ENCODE peak calls at places on chromosomes 1 and 21, in six cellular contexts. Z is K562, S is NB4, U is A549, J is GM12878, A is HepG2. D is an unnamed sample.

GRCh38 chr1:113388621-113389355 is 1.5 kb upstream of the MAGI3 start:
- DNase-seq in Z (peak), S (peak), U (peak), J (no peak), A (peak), D (peak)

GRCh38 chr1:201731142-201731541 is 97.8 kb upstream of the IPO9 start:
- DNase-seq in Z (no peak), S (no peak), U (no peak), J (no peak), A (no peak), D (no peak)

GRCh38 chr1:119367332-119368124 is 1.1 kb upstream of the HAO2 start:
- DNase-seq in Z (peak), S (peak), U (peak), J (no peak), A (peak), D (peak)

GRCh38 chr1:176744142-176744541 is 281.2 kb downstream of the PAPPA2 start:
- DNase-seq in Z (no peak), S (no peak), U (no peak), J (no peak), A (no peak), D (no peak)

GRCh38 chr1:36580524-36580923 is 97.8 kb upstream of the CSF3R start:
- DNase-seq in Z (no peak), S (no peak), U (no peak), J (no peak), A (no peak), D (no peak)

GRCh38 chr1:226553594-226554279 is 5.2 kb downstream of the STUM start:
- DNase-seq in Z (peak), S (no peak), U (no peak), J (no peak), A (no peak), D (no peak)

GRCh38 chr1:93614550-93615200 is 67.0 kb downstream of the BCAR3 start:
- DNase-seq in Z (no peak), S (no peak), U (no peak), J (no peak), A (peak), D (no peak)

GRCh38 chr1:68570859-68571258 is 74.0 kb upstream of the DEPDC1 start:
- DNase-seq in Z (no peak), S (no peak), U (no peak), J (no peak), A (no peak), D (peak)

GRCh38 chr1:234603221-234604204 is 6.5 kb downstream of the IRF2BP2 start:
- DNase-seq in Z (no peak), S (peak), U (no peak), J (no peak), A (peak), D (peak)

GRCh38 chr1:89607156-89607555 is 25.8 kb upstream of the LRRC8C start:
- DNase-seq in Z (no peak), S (no peak), U (no peak), J (no peak), A (no peak), D (no peak)

GRCh38 chr1:8374356-8374755 is 56.4 kb downstream of the SLC45A1 start:
- DNase-seq in Z (no peak), S (no peak), U (no peak), J (no peak), A (no peak), D (no peak)

GRCh38 chr1:203769505-203770343 is 4.7 kb downstream of the LAX1 start:
- DNase-seq in Z (no peak), S (peak), U (peak), J (no peak), A (peak), D (peak)

GRCh38 chr1:46804027-46804889 is 5.4 kb downstream of the CYP4B1 start:
- DNase-seq in Z (no peak), S (no peak), U (no peak), J (no peak), A (no peak), D (no peak)

GRCh38 chr1:54962612-54963395 is 17.6 kb upstream of the TMEM61 start:
- DNase-seq in Z (no peak), S (no peak), U (no peak), J (no peak), A (no peak), D (no peak)

GRCh38 chr1:203842559-203842876 is 18.9 kb upstream of the SNRPE start:
- DNase-seq in Z (no peak), S (no peak), U (no peak), J (no peak), A (no peak), D (no peak)

GRCh38 chr1:21175670-21176581 is 771 bp downstream of the EIF4G3 start:
- DNase-seq in Z (peak), S (peak), U (peak), J (no peak), A (no peak), D (peak)

GRCh38 chr1:108817016-108817415 is 39.9 kb downstream of the AKNAD1 start:
- DNase-seq in Z (no peak), S (no peak), U (no peak), J (no peak), A (peak), D (no peak)

GRCh38 chr1:190754769-190755168 is 277.1 kb upstream of the BRINP3 start:
- DNase-seq in Z (no peak), S (peak), U (peak), J (no peak), A (peak), D (peak)

GRCh38 chr1:223228201-223228600 is 85.2 kb upstream of the TLR5 start:
- DNase-seq in Z (no peak), S (no peak), U (no peak), J (no peak), A (no peak), D (no peak)

GRCh38 chr1:224998185-224998584 is 68.7 kb downstream of the DNAH14 start:
- DNase-seq in Z (no peak), S (no peak), U (no peak), J (no peak), A (no peak), D (no peak)

GRCh38 chr1:203995228-203995627 is 77.7 kb upstream of the SOX13 start:
- DNase-seq in Z (no peak), S (no peak), U (no peak), J (no peak), A (no peak), D (peak)

GRCh38 chr1:51048021-51048420 is 54.0 kb upstream of the C1orf185 start:
- DNase-seq in Z (no peak), S (no peak), U (no peak), J (no peak), A (no peak), D (no peak)
- TF ChIP-seq MYC in Z (no peak), S (no peak), U (no peak), J (no peak), A (no peak), D (no peak)

GRCh38 chr1:171652234-171652822 is at the start of gene MYOC:
- DNase-seq in Z (no peak), S (no peak), U (no peak), J (no peak), A (no peak), D (no peak)

GRCh38 chr1:171653796-171654704 is 1.6 kb upstream of the MYOC start:
- DNase-seq in Z (no peak), S (no peak), U (no peak), J (no peak), A (no peak), D (no peak)

GRCh38 chr1:171655215-171656116 is 3.0 kb upstream of the MYOC start:
- DNase-seq in Z (peak), S (peak), U (peak), J (no peak), A (peak), D (peak)

DNA sequence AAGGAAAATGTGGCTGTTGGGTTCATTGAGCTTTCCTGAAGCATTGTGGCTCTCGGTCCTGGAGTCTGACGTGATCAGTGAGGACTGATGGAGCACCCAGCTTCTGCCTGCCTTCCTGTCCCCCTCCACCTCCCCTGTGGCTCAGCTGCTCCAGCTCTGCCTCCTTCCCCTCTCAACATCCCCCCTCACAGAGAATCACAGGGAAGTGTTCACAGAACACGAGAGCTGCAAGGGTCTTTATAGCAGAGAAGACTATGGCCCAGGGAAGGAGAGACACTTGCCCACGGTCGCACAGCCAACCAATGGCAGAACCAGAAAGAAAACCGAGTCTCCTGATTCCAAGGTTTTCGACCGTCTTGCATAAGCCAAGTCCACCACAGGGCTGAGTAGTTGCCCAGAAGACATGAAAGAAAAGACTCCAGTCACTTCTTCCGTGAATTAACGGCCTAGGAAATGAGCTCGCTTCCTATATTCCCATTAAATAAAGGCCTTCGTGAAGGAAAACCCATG is 2.3 kb upstream of the MYOC start:
- DNase-seq in Z (no peak), S (no peak), U (no peak), J (no peak), A (no peak), D (no peak)
- TF ChIP-seq MYC in Z (no peak), S (no peak), U (no peak), J (no peak), A (no peak), D (no peak)

GRCh38 chr21:35340273-35340672 is 291.2 kb upstream of the RUNX1 start:
- DNase-seq in Z (no peak), S (no peak), U (no peak), J (no peak), A (peak), D (no peak)
- TF ChIP-seq MYC in Z (no peak), S (no peak), U (no peak), J (no peak), A (no peak), D (no peak)

GRCh38 chr1:245301921-245302320 is 147.1 kb downstream of the KIF26B start:
- DNase-seq in Z (no peak), S (no peak), U (no peak), J (no peak), A (no peak), D (no peak)

GRCh38 chr1:245301162-245301580 is 146.4 kb downstream of the KIF26B start:
- DNase-seq in Z (no peak), S (no peak), U (no peak), J (no peak), A (no peak), D (peak)

GRCh38 chr1:245304698-245305097 is 149.9 kb downstream of the KIF26B start:
- DNase-seq in Z (no peak), S (no peak), U (no peak), J (no peak), A (no peak), D (no peak)

GRCh38 chr1:245294021-245294420 is 139.2 kb downstream of the KIF26B start:
- DNase-seq in Z (no peak), S (no peak), U (no peak), J (no peak), A (no peak), D (no peak)

GRCh38 chr1:245298781-245299180 is 144.0 kb downstream of the KIF26B start:
- DNase-seq in Z (no peak), S (no peak), U (no peak), J (no peak), A (no peak), D (no peak)
- TF ChIP-seq MYC in Z (no peak), S (no peak), U (no peak), J (no peak), A (no peak), D (no peak)

GRCh38 chr1:77382361-77382760 is 100.5 kb downstream of the AK5 start:
- DNase-seq in Z (no peak), S (no peak), U (no peak), J (no peak), A (no peak), D (no peak)
- TF ChIP-seq MYC in Z (no peak), S (no peak), U (no peak), J (no peak), A (no peak), D (no peak)

DNA sequence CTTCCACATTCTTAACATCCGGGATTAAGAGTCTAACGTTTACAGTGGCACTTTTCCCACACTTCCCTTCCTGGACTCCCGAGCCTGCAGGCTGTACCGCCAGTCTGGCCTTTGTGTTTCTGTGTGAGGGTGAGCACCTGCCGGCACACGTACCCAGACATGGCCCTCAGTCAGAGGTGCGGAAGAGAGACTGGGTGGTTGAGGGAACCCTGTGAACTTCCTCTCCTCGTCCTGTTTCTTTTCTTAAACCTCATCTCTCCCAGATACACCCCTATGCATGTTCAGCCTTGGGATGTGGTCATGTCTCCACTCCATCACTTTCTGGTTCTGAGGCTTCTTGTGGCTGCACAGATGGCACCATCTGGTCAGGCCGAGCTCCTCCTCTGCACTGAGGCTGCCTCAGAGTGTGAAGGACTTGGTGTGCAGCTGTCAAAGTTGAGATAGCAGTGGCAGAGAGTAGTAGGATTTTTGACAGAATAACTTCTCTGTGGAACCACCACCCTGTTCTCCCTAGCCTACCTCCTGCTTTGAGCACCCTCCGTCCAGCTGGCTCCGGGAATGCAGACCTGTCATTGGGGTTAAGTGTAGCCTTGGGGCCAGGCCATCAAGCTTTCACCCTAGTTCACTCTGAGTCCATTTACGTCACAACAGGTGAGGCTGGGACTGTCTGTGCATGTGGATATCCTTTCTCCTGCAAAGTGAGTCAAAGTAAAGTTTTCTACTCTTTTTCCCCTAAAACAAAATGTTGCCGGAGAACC is 31.4 kb downstream of the VASH2 start:
- DNase-seq in Z (no peak), S (no peak), U (no peak), J (peak), A (no peak), D (no peak)
- TF ChIP-seq MYC in Z (no peak), S (no peak), U (no peak), J (no peak), A (no peak), D (no peak)

DNA sequence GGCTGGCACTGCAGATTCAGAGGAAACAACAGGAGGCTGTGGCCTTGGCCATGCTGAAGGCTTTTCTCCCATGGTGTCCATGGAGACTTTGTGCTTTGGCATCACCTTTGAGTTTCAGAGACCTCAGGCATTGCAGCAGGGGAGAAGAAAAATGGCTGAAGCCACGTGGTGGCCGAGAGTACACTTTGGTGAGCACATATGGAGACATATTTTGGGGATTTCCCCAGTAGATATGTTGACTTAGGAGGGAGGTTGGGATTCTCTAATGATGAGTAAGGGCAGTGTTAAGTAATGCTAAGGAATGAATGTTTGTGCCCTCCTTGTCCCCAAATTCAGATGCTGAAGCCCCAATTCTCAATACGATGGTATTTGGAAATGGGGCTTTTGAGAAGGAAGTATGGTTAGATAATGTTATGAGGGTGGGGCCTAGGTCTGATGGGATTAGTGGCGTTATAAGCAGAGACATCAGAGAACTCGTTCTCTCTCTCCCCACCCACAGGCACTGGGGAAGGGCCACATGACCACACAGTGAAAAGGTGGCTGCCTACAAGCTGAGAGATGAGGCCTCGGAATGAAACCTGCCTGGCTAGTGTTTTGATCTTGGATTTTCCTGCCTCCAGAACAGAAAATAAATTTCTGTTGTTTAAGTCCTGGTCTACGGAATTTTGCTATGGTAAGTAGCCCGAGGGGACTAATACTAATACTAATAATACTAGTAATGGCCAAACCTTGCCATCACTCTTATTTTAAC is 98.6 kb downstream of the TBX19 start:
- DNase-seq in Z (no peak), S (no peak), U (peak), J (no peak), A (no peak), D (no peak)
- TF ChIP-seq MYC in Z (peak), S (no peak), U (peak), J (no peak), A (no peak), D (no peak)

GRCh38 chr21:33289199-33289819 is 23.1 kb downstream of the IL10RB start:
- DNase-seq in Z (no peak), S (no peak), U (no peak), J (no peak), A (no peak), D (no peak)
- TF ChIP-seq MYC in Z (no peak), S (no peak), U (no peak), J (no peak), A (no peak), D (no peak)